ENCODE peak calls at places on chromosomes 12 and 14, in ten cellular contexts. D, P, T, S, Y, A, F, L, O and Z are unnamed samples.

GRCh38 chr14:80135305-80136088 is 75.8 kb downstream of the DIO2 start:
- DNase-seq in S (peak), T (no peak), P (no peak), A (no peak), D (no peak), F (no peak), L (no peak), O (no peak), Y (no peak), Z (no peak)

GRCh38 chr12:2092890-2093289 is 40.1 kb downstream of the CACNA1C start:
- DNase-seq in P (no peak), L (no peak), O (no peak), F (no peak), A (no peak), Y (no peak), D (no peak), S (no peak), T (no peak), Z (no peak)

GRCh38 chr14:59360923-59361794 is 104.0 kb downstream of the GPR135 start:
- DNase-seq in P (peak), Y (peak), D (peak), O (no peak), L (peak), S (peak), F (peak), A (peak), T (peak), Z (peak)

GRCh38 chr12:39619660-39620433 is at the start of gene ABCD2:
- DNase-seq in F (peak), O (peak), L (peak), T (peak), Y (peak), D (peak), S (peak), A (no peak), P (peak), Z (peak)

GRCh38 chr14:104680806-104681688 is 8.4 kb upstream of the INF2 start:
- DNase-seq in P (no peak), T (peak), D (peak), A (peak), F (peak), Y (no peak), S (peak), O (no peak), L (peak), Z (peak)

GRCh38 chr14:80867091-80867490 is 74.4 kb downstream of the CEP128 start:
- DNase-seq in O (no peak), F (no peak), A (no peak), D (no peak), Y (no peak), L (no peak), T (no peak), S (peak), P (no peak), Z (no peak)

GRCh38 chr14:91061309-91061887 is 957 bp upstream of the RPS6KA5 start:
- DNase-seq in Y (no peak), F (no peak), D (no peak), S (peak), P (no peak), L (no peak), O (no peak), A (no peak), T (no peak), Z (no peak)

GRCh38 chr12:109959411-109960093 is 36.6 kb downstream of the GIT2 start:
- DNase-seq in D (no peak), F (no peak), T (no peak), Y (no peak), P (no peak), S (no peak), O (no peak), A (no peak), L (no peak), Z (no peak)

GRCh38 chr12:89213139-89213538 is 139.2 kb downstream of the DUSP6 start:
- DNase-seq in F (no peak), P (no peak), L (no peak), A (no peak), S (no peak), T (no peak), Y (no peak), O (no peak), D (no peak), Z (no peak)

GRCh38 chr14:92578511-92578910 is 64.9 kb downstream of the RIN3 start:
- DNase-seq in P (no peak), O (no peak), F (no peak), T (no peak), L (no peak), S (peak), D (no peak), A (no peak), Y (no peak), Z (peak)

GRCh38 chr12:26629864-26630263 is 203.1 kb downstream of the ITPR2 start:
- DNase-seq in A (no peak), P (no peak), D (no peak), L (no peak), Y (no peak), O (no peak), F (no peak), T (no peak), S (peak), Z (peak)
- TF ChIP-seq CTCF in A (no peak), P (peak), D (peak), L (peak), Y (no peak), O (peak), F (no peak), T (no peak), S (peak), Z (peak)

GRCh38 chr14:103110681-103111296 is 12.5 kb upstream of the TNFAIP2 start:
- DNase-seq in T (no peak), P (no peak), S (no peak), D (no peak), Y (no peak), L (no peak), F (no peak), A (peak), O (no peak), Z (no peak)
- H3K4me3 ChIP-seq in T (no peak), P (no peak), S (no peak), D (no peak), Y (no peak), L (no peak), F (no peak), A (no peak), O (no peak), Z (no peak)

GRCh38 chr12:65204886-65205525 is 35.6 kb downstream of the LEMD3 start:
- DNase-seq in D (no peak), A (no peak), L (no peak), F (no peak), Y (no peak), T (no peak), S (no peak), O (no peak), P (no peak), Z (no peak)
- TF ChIP-seq CTCF in D (no peak), A (no peak), L (no peak), F (no peak), Y (no peak), T (no peak), S (no peak), O (no peak), P (no peak), Z (no peak)

GRCh38 chr12:51592034-51592705 is 1.1 kb downstream of the SCN8A start:
- DNase-seq in S (peak), F (no peak), D (no peak), P (no peak), A (no peak), O (no peak), T (no peak), L (no peak), Y (no peak), Z (peak)
- H3K4me3 ChIP-seq in S (peak), F (no peak), D (no peak), P (no peak), A (no peak), O (peak), T (no peak), L (no peak), Y (no peak), Z (peak)

DNA sequence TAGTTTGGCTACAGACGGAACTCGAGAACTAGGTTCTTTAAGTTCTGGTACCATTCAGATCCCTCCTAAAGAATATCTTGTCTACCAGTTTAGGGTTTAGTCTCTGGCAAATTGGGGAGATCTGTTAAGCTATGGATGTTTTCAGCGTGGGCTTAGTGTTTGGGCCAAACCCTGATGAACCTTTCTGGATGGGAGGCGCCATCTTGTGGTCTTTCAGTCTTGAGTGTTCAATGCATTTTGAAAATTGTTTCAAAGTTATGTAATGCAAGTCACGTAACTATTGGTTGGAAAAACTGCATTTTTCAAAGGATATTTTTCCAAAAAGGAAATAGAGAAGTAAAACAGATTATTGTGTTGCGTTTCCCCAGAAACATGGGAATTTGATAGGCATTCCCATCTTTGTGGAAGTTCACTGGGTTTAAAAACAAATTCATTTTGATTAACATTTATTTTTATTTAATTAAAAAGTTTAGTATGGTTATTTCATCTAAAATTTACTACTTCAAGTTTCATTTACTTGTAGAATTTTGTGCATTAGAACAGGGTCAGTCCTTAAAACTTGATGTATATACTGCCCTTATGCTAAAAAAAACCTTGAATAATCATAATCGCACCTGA is 169.0 kb downstream of the PRIMA1 start:
- DNase-seq in A (no peak), L (no peak), Y (no peak), F (no peak), O (peak), T (peak), D (peak), P (peak), S (peak), Z (peak)
- TF ChIP-seq CTCF in A (peak), L (peak), Y (no peak), F (no peak), O (peak), T (peak), D (peak), P (peak), S (peak), Z (peak)

GRCh38 chr12:54017845-54018607 is 9.2 kb downstream of the HOXC8 start:
- DNase-seq in S (peak), O (peak), Y (no peak), T (peak), A (peak), F (peak), L (peak), P (peak), D (no peak), Z (peak)
- H3K4me3 ChIP-seq in S (peak), O (peak), Y (peak), T (peak), A (peak), F (peak), L (peak), P (peak), D (peak), Z (peak)

GRCh38 chr12:53218551-53219114 is 11.6 kb upstream of the ITGB7 start:
- DNase-seq in P (no peak), L (no peak), D (no peak), T (no peak), F (no peak), S (no peak), A (peak), O (no peak), Y (no peak), Z (no peak)
- TF ChIP-seq CTCF in P (no peak), L (no peak), D (no peak), T (no peak), F (no peak), S (no peak), A (no peak), O (no peak), Y (no peak), Z (no peak)

DNA sequence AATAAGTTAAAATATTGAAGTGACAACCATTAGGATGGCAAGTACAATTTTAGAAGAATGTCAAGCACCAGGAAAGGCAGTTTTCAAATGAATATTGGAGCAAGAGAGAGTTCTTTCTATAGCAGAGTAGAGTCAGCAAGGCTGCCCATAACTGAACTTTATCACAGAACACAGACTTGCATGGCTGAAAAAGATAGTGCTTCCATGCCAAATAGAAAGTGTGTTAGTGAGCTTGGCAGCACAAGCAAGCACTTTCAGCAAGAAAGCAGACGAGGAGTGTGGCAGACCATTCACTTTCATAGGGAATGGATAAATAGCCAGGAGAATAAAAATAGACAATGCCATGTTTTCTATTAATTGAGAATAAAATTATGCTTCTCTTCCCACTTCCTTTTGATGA is 647.0 kb upstream of the MGAT4C start:
- DNase-seq in S (no peak), O (no peak), T (no peak), D (no peak), F (no peak), A (no peak), P (no peak), L (no peak), Y (no peak), Z (no peak)
- H3K4me3 ChIP-seq in S (no peak), O (no peak), T (no peak), D (no peak), F (no peak), A (no peak), P (no peak), L (no peak), Y (no peak), Z (no peak)

GRCh38 chr14:87066221-87066817 is 926.7 kb downstream of the GALC start:
- DNase-seq in S (peak), D (peak), A (no peak), Y (no peak), T (no peak), L (no peak), P (no peak), F (no peak), O (no peak), Z (no peak)
- TF ChIP-seq CTCF in S (peak), D (peak), A (no peak), Y (no peak), T (peak), L (no peak), P (peak), F (no peak), O (peak), Z (peak)

GRCh38 chr12:91106283-91106682 is 5.0 kb downstream of the LUM start:
- DNase-seq in O (no peak), T (no peak), L (no peak), S (no peak), F (no peak), A (no peak), D (no peak), Y (no peak), P (no peak), Z (no peak)

GRCh38 chr12:91109148-91109564 is 2.1 kb downstream of the LUM start:
- DNase-seq in Y (peak), S (peak), F (peak), T (peak), O (peak), D (peak), P (peak), L (peak), A (no peak), Z (peak)

GRCh38 chr12:91108196-91108595 is 3.1 kb downstream of the LUM start:
- DNase-seq in A (no peak), D (no peak), F (no peak), L (no peak), Y (no peak), O (no peak), T (no peak), P (no peak), S (no peak), Z (no peak)

GRCh38 chr12:91113621-91114020 is 2.3 kb upstream of the LUM start:
- DNase-seq in O (no peak), P (no peak), Y (no peak), S (no peak), T (no peak), A (no peak), L (no peak), F (no peak), D (no peak), Z (no peak)

DNA sequence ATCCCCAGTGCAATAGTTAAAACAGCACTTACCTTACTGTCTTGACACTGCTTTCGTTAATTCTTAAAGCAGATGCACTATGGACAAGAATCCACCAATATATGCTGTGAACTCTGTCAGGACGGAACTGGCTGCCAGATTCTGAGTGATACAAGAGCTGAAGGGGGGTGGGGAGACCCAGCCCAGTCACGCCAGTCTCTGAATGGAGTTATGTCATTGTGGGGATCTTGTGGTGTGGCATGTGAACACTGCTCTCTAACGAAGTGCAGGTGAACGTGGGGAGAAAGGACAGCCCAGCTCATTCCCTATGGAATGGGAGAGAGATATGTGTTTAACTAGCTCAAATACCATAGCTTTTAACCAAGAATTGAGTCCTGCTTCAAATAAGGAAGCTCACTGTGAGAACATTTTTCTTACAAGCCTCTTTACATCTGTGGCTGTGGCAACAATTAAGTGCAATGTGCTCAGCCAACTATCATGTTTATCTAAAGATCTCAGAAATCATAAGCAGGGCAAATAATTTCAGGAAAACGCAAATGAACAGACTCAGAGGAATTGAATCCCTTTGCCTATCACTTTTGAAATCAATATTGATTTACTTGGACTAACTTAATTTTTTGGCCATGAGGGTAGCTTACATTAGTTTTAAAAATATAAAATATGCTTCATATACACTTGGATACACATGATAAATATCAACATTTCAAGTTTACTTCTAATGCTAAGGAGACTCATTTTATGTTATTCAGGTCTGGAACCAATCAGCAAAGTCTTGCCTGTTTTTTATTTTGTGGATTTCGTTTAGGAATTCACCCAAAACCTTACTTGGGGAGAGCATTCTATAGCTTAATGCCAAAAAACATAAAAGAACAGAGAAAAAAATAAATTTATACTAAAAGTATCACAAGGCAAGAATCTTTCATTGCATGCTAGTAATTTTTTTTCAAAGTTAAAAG is at the start of gene LUM:
- DNase-seq in Y (peak), D (no peak), S (peak), L (peak), P (no peak), F (peak), A (no peak), O (no peak), T (no peak), Z (peak)
- H3K4me3 ChIP-seq in Y (peak), D (no peak), S (peak), L (peak), P (no peak), F (no peak), A (peak), O (peak), T (no peak), Z (peak)